ENCODE peak calls at places on chromosomes 16 and 17, in seven cellular contexts. Y is tibial nerve; F is CD8-positive, alpha-beta T cell; B is lung; A is mammary epithelial cell; E is small intestine; W is esophagus squamous epithelium. C is an unnamed sample.

GRCh38 chr16:89845417-89845816 is 17.1 kb downstream of the SPIRE2 start:
- DNase-seq in W (no peak), A (no peak), Y (no peak), F (no peak), B (no peak), E (no peak), C (no peak)

GRCh38 chr16:56667581-56668571 is at the start of gene MT1G:
- DNase-seq in F (no peak), W (no peak), E (peak; percentile 88), A (no peak), Y (no peak), B (peak; percentile 58), C (no peak)

GRCh38 chr16:28985611-28986041 is 774 bp downstream of the LAT start:
- DNase-seq in F (no peak), Y (no peak), B (no peak), W (no peak), A (no peak), E (no peak), C (no peak)

GRCh38 chr16:88437367-88437964 is 15.6 kb upstream of the ZFPM1 start:
- DNase-seq in F (no peak), W (no peak), B (peak; percentile 58), A (peak; percentile 36), Y (no peak), E (peak; percentile 60), C (peak; percentile 54)

GRCh38 chr16:61042736-61043135 is 993.5 kb downstream of the CDH8 start:
- DNase-seq in B (no peak), F (no peak), W (no peak), A (peak; percentile 1), E (no peak), Y (no peak), C (no peak)

GRCh38 chr17:73650147-73650546 is 5.9 kb upstream of the SDK2 start:
- DNase-seq in F (no peak), W (no peak), Y (no peak), E (no peak), B (peak; percentile 10), A (peak; percentile 11), C (no peak)

GRCh38 chr17:63571632-63572310 is 21.5 kb downstream of the DCAF7 start:
- DNase-seq in W (no peak), A (peak; percentile 81), B (no peak), E (peak; percentile 29), F (no peak), Y (no peak), C (no peak)

GRCh38 chr17:27408891-27409290 is 47.4 kb upstream of the KSR1 start:
- DNase-seq in F (no peak), B (no peak), Y (no peak), A (peak; percentile 14), W (no peak), E (no peak), C (no peak)

GRCh38 chr16:54280751-54281150 is 5.8 kb downstream of the IRX3 start:
- DNase-seq in A (peak; percentile 61), F (no peak), Y (no peak), B (no peak), W (no peak), E (no peak), C (no peak)

GRCh38 chr16:82830944-82831343 is 204.2 kb downstream of the CDH13 start:
- DNase-seq in Y (no peak), E (no peak), B (no peak), F (no peak), W (no peak), A (no peak), C (no peak)

GRCh38 chr16:75621170-75621477 is 2.0 kb downstream of the ADAT1 start:
- DNase-seq in B (no peak), E (peak; percentile 52), Y (no peak), W (no peak), F (no peak), A (peak; percentile 12), C (no peak)

GRCh38 chr17:66695098-66695497 is 139.8 kb upstream of the CACNG5 start:
- DNase-seq in E (no peak), Y (no peak), F (no peak), A (no peak), B (no peak), W (no peak), C (no peak)

GRCh38 chr16:9846362-9847099 is 335.7 kb downstream of the GRIN2A start:
- DNase-seq in B (no peak), E (peak; percentile 7), A (no peak), W (no peak), F (no peak), Y (no peak), C (no peak)

GRCh38 chr16:28846933-28847273 is 755 bp upstream of the TUFM start:
- DNase-seq in B (no peak), F (no peak), A (no peak), E (peak; percentile 6), Y (no peak), W (no peak), C (no peak)

GRCh38 chr16:10552998-10553491 is 27.4 kb downstream of the EMP2 start:
- DNase-seq in B (peak; percentile 47), E (no peak), A (no peak), W (no peak), Y (peak; percentile 29), F (peak; percentile 13), C (peak; percentile 31)

GRCh38 chr17:19327039-19327776 is 35.3 kb downstream of the B9D1 start:
- DNase-seq in A (peak; percentile 91), Y (no peak), W (no peak), E (no peak), B (no peak), F (no peak), C (no peak)

GRCh38 chr16:25007284-25007984 is 7.7 kb downstream of the ARHGAP17 start:
- DNase-seq in F (no peak), W (no peak), B (no peak), Y (no peak), E (no peak), A (no peak), C (no peak)

GRCh38 chr17:21360048-21360447 is 16.1 kb upstream of the KCNJ12 start:
- DNase-seq in Y (no peak), W (no peak), F (no peak), E (no peak), B (no peak), A (no peak), C (no peak)

GRCh38 chr16:84700518-84701277 is 898 bp downstream of the USP10 start:
- DNase-seq in A (peak; percentile 35), Y (peak; percentile 21), W (no peak), B (no peak), E (peak; percentile 62), F (peak; percentile 2), C (no peak)

GRCh38 chr16:23407436-23408125 is 45.4 kb downstream of the COG7 start:
- DNase-seq in E (no peak), F (no peak), A (no peak), W (no peak), B (no peak), Y (no peak), C (no peak)

GRCh38 chr16:23406546-23407240 is 46.3 kb downstream of the COG7 start:
- DNase-seq in F (no peak), A (no peak), Y (no peak), W (no peak), E (no peak), B (no peak), C (no peak)

GRCh38 chr16:23414731-23415130 is 38.3 kb downstream of the COG7 start:
- DNase-seq in A (no peak), W (no peak), E (no peak), B (no peak), Y (no peak), F (no peak), C (no peak)

GRCh38 chr16:23408242-23409201 is 44.5 kb downstream of the COG7 start:
- DNase-seq in A (no peak), Y (peak; percentile 27), B (no peak), W (no peak), E (no peak), F (no peak), C (no peak)

GRCh38 chr16:23410176-23410575 is 42.8 kb downstream of the COG7 start:
- DNase-seq in Y (no peak), A (no peak), W (no peak), E (no peak), B (no peak), F (no peak), C (no peak)
- H3K4me3 ChIP-seq in Y (no peak overlapping the region), A (no peak overlapping the region), W (no peak overlapping the region), E (no peak overlapping the region), B (no peak overlapping the region), F (no peak overlapping the region), C (no peak overlapping the region)

DNA sequence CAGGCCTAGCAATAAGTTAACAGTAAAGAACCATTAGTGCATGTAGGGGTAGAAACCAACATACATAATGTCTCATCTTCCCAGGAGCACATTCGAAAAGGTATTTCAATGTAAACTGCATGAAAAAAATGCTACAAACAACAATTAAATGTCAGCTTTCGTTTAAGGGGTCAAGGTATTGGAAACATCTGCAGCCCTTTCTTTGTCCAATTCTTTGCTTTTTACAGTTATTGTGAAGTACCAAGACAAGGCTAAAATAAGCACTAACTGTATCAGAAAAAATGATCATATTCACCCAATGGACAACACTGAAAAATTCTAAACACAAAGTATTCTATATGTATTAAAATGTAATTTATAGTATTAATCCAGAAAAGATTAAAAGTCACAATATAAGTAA is 37.9 kb downstream of the GPATCH8 start:
- DNase-seq in E (no peak), B (no peak), Y (no peak), A (no peak), W (no peak), F (no peak), C (no peak)
- H3K27ac ChIP-seq in E (no peak overlapping the region), B (no peak overlapping the region), Y (no peak overlapping the region), A (no peak overlapping the region), W (no peak overlapping the region), F (no peak overlapping the region), C (no peak overlapping the region)

GRCh38 chr17:48155889-48156670 is 48.5 kb downstream of the SNX11 start:
- DNase-seq in B (no peak), Y (no peak), A (no peak), F (no peak), E (no peak), W (no peak), C (no peak)
- H3K36me3 ChIP-seq in B (no peaks in the 10 kb centered on the region), Y (no peaks in the 10 kb centered on the region), A (no peaks in the 10 kb centered on the region), F (peaks cover 28% of the 10 kb centered on the region), E (no peaks in the 10 kb centered on the region), W (no peaks in the 10 kb centered on the region), C (no peaks in the 10 kb centered on the region)

GRCh38 chr17:48997827-48998556 is 807 bp downstream of the IGF2BP1 start:
- DNase-seq in Y (no peak), W (no peak), E (no peak), A (no peak), B (no peak), F (no peak), C (no peak)

GRCh38 chr17:48995332-48995870 is 1.8 kb upstream of the IGF2BP1 start:
- DNase-seq in Y (no peak), A (no peak), B (no peak), E (no peak), F (no peak), W (no peak), C (no peak)

GRCh38 chr17:48995871-48996695 is 1.1 kb upstream of the IGF2BP1 start:
- DNase-seq in B (no peak), E (no peak), F (no peak), Y (no peak), W (no peak), A (no peak), C (peak; percentile 84)

GRCh38 chr17:48997103-48997826 is at the start of gene IGF2BP1:
- DNase-seq in B (no peak), W (no peak), Y (no peak), F (no peak), E (no peak), A (no peak), C (no peak)

DNA sequence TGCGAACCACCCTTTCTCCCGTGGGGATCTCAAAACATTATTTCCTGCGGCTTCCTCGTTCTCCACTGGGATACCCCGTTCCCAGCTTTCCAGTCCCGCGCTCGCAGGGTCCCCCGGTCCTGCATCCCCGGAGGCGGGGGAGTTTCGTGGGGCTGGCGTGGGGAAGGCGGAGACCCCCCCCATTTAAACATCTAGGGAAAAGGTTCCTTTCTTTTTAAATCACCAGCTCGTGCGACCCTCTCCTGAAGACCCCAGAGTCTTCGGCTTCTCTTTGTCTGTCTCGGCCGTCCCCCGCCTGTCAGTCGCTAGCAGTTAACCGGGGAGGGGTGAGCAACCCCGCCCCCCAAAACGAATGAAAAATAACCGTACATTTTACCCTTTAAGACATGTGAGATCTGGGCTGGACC is 486 bp upstream of the IGF2BP1 start:
- DNase-seq in B (no peak), E (no peak), W (no peak), Y (no peak), A (no peak), F (no peak), C (no peak)
- H3K4me3 ChIP-seq in B (no peak overlapping the region), E (no peak overlapping the region), W (no peak overlapping the region), Y (no peak overlapping the region), A (no peak overlapping the region), F (no peak overlapping the region), C (peak overlapping the region; percentile 91)